ENCODE peak calls at places on chromosomes 2 and 18, in nine cellular contexts. One of them, this sample, is unnamed.

GRCh38 chr2:215929602-215930335 is 83.6 kb downstream of the MREG start:
- DNase-seq in transverse colon: no peak
- DNase-seq in HL-60: no peak
- DNase-seq in vagina: no peak
- DNase-seq in breast epithelium: no peak
- DNase-seq in sigmoid colon: no peak
- DNase-seq in Panc1: no peak
- DNase-seq in spleen: no peak
- DNase-seq in SK-N-SH: no peak
- DNase-seq in this sample: no peak

GRCh38 chr2:160365691-160366367 is 127.8 kb downstream of the RBMS1 start:
- DNase-seq in sigmoid colon: peak
- DNase-seq in HL-60: no peak
- DNase-seq in transverse colon: peak
- DNase-seq in vagina: no peak
- DNase-seq in Panc1: no peak
- DNase-seq in breast epithelium: no peak
- DNase-seq in SK-N-SH: no peak
- DNase-seq in spleen: no peak
- DNase-seq in this sample: no peak

GRCh38 chr2:239625106-239625845 is 224.5 kb upstream of the HDAC4 start:
- DNase-seq in spleen: no peak
- DNase-seq in SK-N-SH: no peak
- DNase-seq in vagina: no peak
- DNase-seq in HL-60: no peak
- DNase-seq in breast epithelium: no peak
- DNase-seq in transverse colon: no peak
- DNase-seq in Panc1: no peak
- DNase-seq in sigmoid colon: no peak
- DNase-seq in this sample: no peak

GRCh38 chr2:109421101-109421500 is 192.7 kb downstream of the SEPTIN10 start:
- DNase-seq in vagina: no peak
- DNase-seq in SK-N-SH: no peak
- DNase-seq in Panc1: no peak
- DNase-seq in HL-60: no peak
- DNase-seq in transverse colon: no peak
- DNase-seq in spleen: peak
- DNase-seq in breast epithelium: no peak
- DNase-seq in sigmoid colon: peak
- DNase-seq in this sample: no peak

GRCh38 chr18:63646916-63647315 is 2.9 kb upstream of the SERPINB4 start:
- DNase-seq in breast epithelium: no peak
- DNase-seq in spleen: no peak
- DNase-seq in sigmoid colon: no peak
- DNase-seq in transverse colon: no peak
- DNase-seq in SK-N-SH: no peak
- DNase-seq in Panc1: no peak
- DNase-seq in HL-60: no peak
- DNase-seq in vagina: no peak
- DNase-seq in this sample: no peak

GRCh38 chr2:205654878-205655601 is 27.3 kb upstream of the NRP2 start:
- DNase-seq in breast epithelium: no peak
- DNase-seq in spleen: no peak
- DNase-seq in sigmoid colon: no peak
- DNase-seq in transverse colon: no peak
- DNase-seq in SK-N-SH: no peak
- DNase-seq in HL-60: no peak
- DNase-seq in Panc1: no peak
- DNase-seq in vagina: no peak
- DNase-seq in this sample: no peak

GRCh38 chr18:31538837-31539236 is 40.9 kb downstream of the DSG2 start:
- DNase-seq in SK-N-SH: no peak
- DNase-seq in spleen: no peak
- DNase-seq in vagina: no peak
- DNase-seq in sigmoid colon: no peak
- DNase-seq in breast epithelium: no peak
- DNase-seq in transverse colon: no peak
- DNase-seq in HL-60: no peak
- DNase-seq in Panc1: no peak
- DNase-seq in this sample: no peak

GRCh38 chr2:228180126-228181097 is 1.1 kb downstream of the SPHKAP start:
- DNase-seq in SK-N-SH: peak
- DNase-seq in sigmoid colon: no peak
- DNase-seq in spleen: no peak
- DNase-seq in breast epithelium: no peak
- DNase-seq in transverse colon: no peak
- DNase-seq in vagina: no peak
- DNase-seq in HL-60: no peak
- DNase-seq in Panc1: no peak
- DNase-seq in this sample: peak

GRCh38 chr2:83817511-83817910 is 641.6 kb downstream of the SUCLG1 start:
- DNase-seq in sigmoid colon: no peak
- DNase-seq in breast epithelium: no peak
- DNase-seq in SK-N-SH: no peak
- DNase-seq in vagina: no peak
- DNase-seq in transverse colon: no peak
- DNase-seq in spleen: no peak
- DNase-seq in Panc1: no peak
- DNase-seq in HL-60: peak
- DNase-seq in this sample: no peak

GRCh38 chr18:79507076-79507545 is 111.4 kb downstream of the NFATC1 start:
- DNase-seq in HL-60: peak
- DNase-seq in SK-N-SH: peak
- DNase-seq in spleen: peak
- DNase-seq in Panc1: no peak
- DNase-seq in transverse colon: peak
- DNase-seq in breast epithelium: peak
- DNase-seq in vagina: no peak
- DNase-seq in sigmoid colon: peak
- DNase-seq in this sample: peak

GRCh38 chr2:99881901-99882591 is 260.3 kb downstream of the AFF3 start:
- DNase-seq in transverse colon: no peak
- DNase-seq in sigmoid colon: no peak
- DNase-seq in breast epithelium: no peak
- DNase-seq in Panc1: no peak
- DNase-seq in SK-N-SH: peak
- DNase-seq in HL-60: no peak
- DNase-seq in spleen: no peak
- DNase-seq in vagina: no peak
- DNase-seq in this sample: no peak
- TF ChIP-seq POLR2AphosphoS5 in transverse colon: no peak
- TF ChIP-seq POLR2AphosphoS5 in sigmoid colon: no peak
- TF ChIP-seq POLR2AphosphoS5 in breast epithelium: no peak
- TF ChIP-seq POLR2AphosphoS5 in Panc1: no peak
- TF ChIP-seq POLR2AphosphoS5 in SK-N-SH: peak
- TF ChIP-seq POLR2AphosphoS5 in HL-60: no peak
- TF ChIP-seq POLR2AphosphoS5 in spleen: no peak
- TF ChIP-seq POLR2AphosphoS5 in vagina: no peak
- TF ChIP-seq POLR2AphosphoS5 in this sample: no peak

GRCh38 chr18:36201765-36202164 is 14.5 kb downstream of the MOCOS start:
- DNase-seq in sigmoid colon: no peak
- DNase-seq in SK-N-SH: no peak
- DNase-seq in spleen: no peak
- DNase-seq in Panc1: no peak
- DNase-seq in breast epithelium: no peak
- DNase-seq in vagina: no peak
- DNase-seq in transverse colon: no peak
- DNase-seq in HL-60: no peak
- DNase-seq in this sample: no peak

GRCh38 chr18:36196239-36196995 is 9.1 kb downstream of the MOCOS start:
- DNase-seq in HL-60: no peak
- DNase-seq in vagina: peak
- DNase-seq in sigmoid colon: no peak
- DNase-seq in SK-N-SH: no peak
- DNase-seq in Panc1: no peak
- DNase-seq in breast epithelium: no peak
- DNase-seq in transverse colon: no peak
- DNase-seq in spleen: no peak
- DNase-seq in this sample: no peak

GRCh38 chr18:36203360-36203895 is 16.1 kb downstream of the MOCOS start:
- DNase-seq in spleen: peak
- DNase-seq in sigmoid colon: no peak
- DNase-seq in HL-60: no peak
- DNase-seq in transverse colon: no peak
- DNase-seq in vagina: no peak
- DNase-seq in SK-N-SH: no peak
- DNase-seq in Panc1: no peak
- DNase-seq in breast epithelium: peak
- DNase-seq in this sample: no peak

GRCh38 chr18:36199691-36200295 is 12.5 kb downstream of the MOCOS start:
- DNase-seq in SK-N-SH: no peak
- DNase-seq in transverse colon: no peak
- DNase-seq in spleen: no peak
- DNase-seq in Panc1: no peak
- DNase-seq in HL-60: no peak
- DNase-seq in vagina: no peak
- DNase-seq in sigmoid colon: no peak
- DNase-seq in breast epithelium: peak
- DNase-seq in this sample: no peak

DNA sequence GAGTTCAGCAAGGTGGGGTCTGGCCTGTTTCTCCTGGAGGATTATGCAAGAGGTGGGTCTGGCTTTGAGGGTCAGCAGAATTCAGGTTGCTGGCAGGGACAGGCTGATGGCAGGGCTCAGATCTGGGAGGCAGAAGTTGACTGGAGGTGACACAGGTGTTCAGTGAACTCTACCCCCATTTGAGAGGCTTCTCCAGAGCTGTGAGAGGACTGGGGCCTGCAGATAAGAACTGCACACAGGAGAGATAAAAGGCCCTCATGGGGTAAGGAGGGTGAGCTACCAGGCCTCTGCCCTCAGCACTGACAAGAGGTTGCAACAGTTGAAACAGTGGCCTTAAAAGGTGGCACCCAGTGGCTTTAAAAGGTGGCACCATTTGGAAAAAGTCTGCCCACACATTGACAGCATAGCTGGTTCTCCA is 13.1 kb downstream of the MOCOS start:
- DNase-seq in HL-60: no peak
- DNase-seq in vagina: no peak
- DNase-seq in spleen: no peak
- DNase-seq in breast epithelium: peak
- DNase-seq in SK-N-SH: no peak
- DNase-seq in Panc1: no peak
- DNase-seq in sigmoid colon: no peak
- DNase-seq in transverse colon: no peak
- DNase-seq in this sample: no peak
- TF ChIP-seq POLR2AphosphoS5 in HL-60: no peak
- TF ChIP-seq POLR2AphosphoS5 in vagina: no peak
- TF ChIP-seq POLR2AphosphoS5 in spleen: no peak
- TF ChIP-seq POLR2AphosphoS5 in breast epithelium: no peak
- TF ChIP-seq POLR2AphosphoS5 in SK-N-SH: no peak
- TF ChIP-seq POLR2AphosphoS5 in Panc1: no peak
- TF ChIP-seq POLR2AphosphoS5 in sigmoid colon: no peak
- TF ChIP-seq POLR2AphosphoS5 in transverse colon: no peak
- TF ChIP-seq POLR2AphosphoS5 in this sample: no peak

GRCh38 chr2:235264512-235264911 is 229.3 kb upstream of the AGAP1 start:
- DNase-seq in sigmoid colon: no peak
- DNase-seq in vagina: no peak
- DNase-seq in Panc1: no peak
- DNase-seq in HL-60: no peak
- DNase-seq in transverse colon: no peak
- DNase-seq in spleen: no peak
- DNase-seq in breast epithelium: no peak
- DNase-seq in SK-N-SH: peak
- DNase-seq in this sample: no peak

GRCh38 chr2:235262750-235263149 is 231.1 kb upstream of the AGAP1 start:
- DNase-seq in sigmoid colon: no peak
- DNase-seq in HL-60: no peak
- DNase-seq in transverse colon: no peak
- DNase-seq in SK-N-SH: no peak
- DNase-seq in Panc1: no peak
- DNase-seq in breast epithelium: no peak
- DNase-seq in spleen: no peak
- DNase-seq in vagina: no peak
- DNase-seq in this sample: no peak

GRCh38 chr2:235265348-235265965 is 228.4 kb upstream of the AGAP1 start:
- DNase-seq in Panc1: no peak
- DNase-seq in spleen: no peak
- DNase-seq in sigmoid colon: no peak
- DNase-seq in HL-60: no peak
- DNase-seq in SK-N-SH: peak
- DNase-seq in vagina: no peak
- DNase-seq in breast epithelium: no peak
- DNase-seq in transverse colon: no peak
- DNase-seq in this sample: no peak

GRCh38 chr2:235264121-235264493 is 229.7 kb upstream of the AGAP1 start:
- DNase-seq in sigmoid colon: no peak
- DNase-seq in Panc1: no peak
- DNase-seq in HL-60: no peak
- DNase-seq in SK-N-SH: no peak
- DNase-seq in spleen: no peak
- DNase-seq in transverse colon: no peak
- DNase-seq in vagina: no peak
- DNase-seq in breast epithelium: no peak
- DNase-seq in this sample: no peak

DNA sequence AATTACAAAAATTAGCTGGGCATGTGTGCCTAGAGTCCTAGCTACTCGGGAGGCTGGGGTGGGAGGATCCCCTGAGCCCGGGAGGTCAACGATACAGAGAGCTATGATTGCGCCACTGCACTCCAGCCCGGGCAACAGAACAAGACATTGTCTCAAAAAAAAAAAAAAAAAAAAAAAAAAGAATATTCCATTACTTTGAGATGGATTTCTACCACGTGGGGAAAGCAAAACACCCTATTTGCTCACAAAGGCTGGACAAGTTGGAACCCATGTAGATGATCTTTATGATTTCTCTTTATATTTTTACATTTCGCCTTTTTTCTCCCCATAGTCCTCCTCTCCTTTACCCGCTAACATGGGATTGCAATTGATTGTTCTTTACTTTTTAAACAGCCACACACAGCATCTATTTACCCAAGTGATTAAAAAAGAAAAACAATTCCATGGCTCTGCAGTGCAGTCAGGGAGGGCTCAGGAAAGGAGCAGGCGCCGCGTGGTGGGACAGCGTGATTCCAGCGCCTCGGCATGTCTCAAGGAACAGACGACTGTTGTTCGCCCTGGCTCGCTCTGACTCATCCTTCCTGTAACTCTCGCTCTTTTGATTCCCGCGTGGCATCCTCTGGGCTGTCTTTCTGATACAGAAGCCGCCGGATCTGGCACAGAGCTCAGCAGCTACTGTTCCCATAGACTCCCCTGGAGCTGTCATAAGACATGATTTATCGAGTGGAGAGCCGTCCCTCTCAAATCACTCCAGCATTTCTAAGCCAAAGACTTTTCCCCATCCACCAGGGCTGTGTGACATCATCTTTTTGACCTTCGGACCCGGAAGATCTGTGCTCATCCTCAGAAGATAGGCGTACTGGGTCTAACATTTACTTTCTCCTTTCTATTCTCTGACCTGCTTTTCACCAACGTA is 230.4 kb upstream of the AGAP1 start:
- DNase-seq in vagina: no peak
- DNase-seq in SK-N-SH: peak
- DNase-seq in Panc1: peak
- DNase-seq in spleen: no peak
- DNase-seq in breast epithelium: peak
- DNase-seq in HL-60: no peak
- DNase-seq in transverse colon: peak
- DNase-seq in sigmoid colon: peak
- DNase-seq in this sample: peak
- TF ChIP-seq POLR2AphosphoS5 in vagina: no peak
- TF ChIP-seq POLR2AphosphoS5 in SK-N-SH: no peak
- TF ChIP-seq POLR2AphosphoS5 in Panc1: no peak
- TF ChIP-seq POLR2AphosphoS5 in spleen: no peak
- TF ChIP-seq POLR2AphosphoS5 in breast epithelium: peak
- TF ChIP-seq POLR2AphosphoS5 in HL-60: no peak
- TF ChIP-seq POLR2AphosphoS5 in transverse colon: peak
- TF ChIP-seq POLR2AphosphoS5 in sigmoid colon: no peak
- TF ChIP-seq POLR2AphosphoS5 in this sample: peak

GRCh38 chr18:2905802-2906521 is 59.2 kb downstream of the EMILIN2 start:
- DNase-seq in spleen: peak
- DNase-seq in vagina: no peak
- DNase-seq in SK-N-SH: peak
- DNase-seq in breast epithelium: no peak
- DNase-seq in sigmoid colon: peak
- DNase-seq in transverse colon: peak
- DNase-seq in Panc1: no peak
- DNase-seq in HL-60: peak
- DNase-seq in this sample: peak
- TF ChIP-seq POLR2AphosphoS5 in spleen: peak
- TF ChIP-seq POLR2AphosphoS5 in vagina: peak
- TF ChIP-seq POLR2AphosphoS5 in SK-N-SH: no peak
- TF ChIP-seq POLR2AphosphoS5 in breast epithelium: no peak
- TF ChIP-seq POLR2AphosphoS5 in sigmoid colon: peak
- TF ChIP-seq POLR2AphosphoS5 in transverse colon: peak
- TF ChIP-seq POLR2AphosphoS5 in Panc1: peak
- TF ChIP-seq POLR2AphosphoS5 in HL-60: peak
- TF ChIP-seq POLR2AphosphoS5 in this sample: peak